ENCODE peak calls at places on chromosome 18, in four cellular contexts. R, D, I and O are unnamed samples.

GRCh38 chr18:3595282-3596273 is 145.6 kb downstream of the TGIF1 start:
- DNase-seq in I (peak; percentile 92), D (no peak), R (peak; percentile 82), O (peak; percentile 78)

GRCh38 chr18:54918060-54918459 is 41.2 kb downstream of the CCDC68 start:
- DNase-seq in D (no peak), I (no peak), R (no peak), O (no peak)

GRCh38 chr18:37276111-37276510 is 289.5 kb downstream of the CELF4 start:
- DNase-seq in I (no peak), R (no peak), D (no peak), O (no peak)

GRCh38 chr18:8084160-8084559 is 517.0 kb downstream of the PTPRM start:
- DNase-seq in R (no peak), D (peak; percentile 15), I (peak; percentile 28), O (peak; percentile 41)

GRCh38 chr18:3481696-3482210 is 31.8 kb downstream of the TGIF1 start:
- DNase-seq in D (peak; percentile 28), R (no peak), I (peak; percentile 33), O (peak; percentile 47)

GRCh38 chr18:48786621-48787522 is 163.9 kb downstream of the SMAD7 start:
- DNase-seq in D (no peak), I (no peak), R (no peak), O (no peak)

GRCh38 chr18:34283506-34283905 is 58.8 kb upstream of the NOL4 start:
- DNase-seq in R (no peak), I (no peak), D (no peak), O (no peak)

GRCh38 chr18:80179857-80180558 is 67.3 kb downstream of the PARD6G start:
- DNase-seq in I (no peak), D (no peak), R (no peak), O (no peak)

GRCh38 chr18:4264347-4264791 is 190.7 kb downstream of the DLGAP1 start:
- DNase-seq in R (no peak), D (no peak), I (no peak), O (no peak)

GRCh38 chr18:23143871-23144270 is 8.6 kb downstream of the CABLES1 start:
- DNase-seq in R (no peak), D (no peak), I (no peak), O (peak; percentile 70)

GRCh38 chr18:6731197-6731596 is 1.7 kb downstream of the ARHGAP28 start:
- DNase-seq in R (no peak), D (no peak), I (no peak), O (no peak)

GRCh38 chr18:39198376-39198775 is 1632.8 kb upstream of the CELF4 start:
- DNase-seq in D (no peak), I (no peak), R (no peak), O (no peak)

GRCh38 chr18:55301196-55301540 is 286.8 kb downstream of the TCF4 start:
- DNase-seq in D (no peak), I (no peak), R (no peak), O (no peak)

GRCh38 chr18:68469049-68469625 is 245.8 kb downstream of the TMX3 start:
- DNase-seq in I (no peak), D (no peak), R (no peak), O (no peak)

GRCh38 chr18:55522011-55522410 is 66.0 kb downstream of the TCF4 start:
- DNase-seq in D (no peak), I (no peak), R (no peak), O (peak; percentile 30)

GRCh38 chr18:39521164-39521563 is 1955.6 kb upstream of the CELF4 start:
- DNase-seq in R (no peak), I (peak; percentile 45), D (no peak), O (no peak)

GRCh38 chr18:63831080-63831788 is 56.0 kb downstream of the SERPINB7 start:
- DNase-seq in D (no peak), I (no peak), R (no peak), O (peak; percentile 87)

GRCh38 chr18:55405655-55406373 is 182.2 kb downstream of the TCF4 start:
- DNase-seq in I (no peak), D (peak; percentile 26), R (no peak), O (no peak)

GRCh38 chr18:45837283-45838070 is 12.0 kb downstream of the SIGLEC15 start:
- DNase-seq in I (no peak), D (no peak), R (no peak), O (peak; percentile 76)

GRCh38 chr18:49335677-49336076 is 124.8 kb downstream of the DYM start:
- DNase-seq in R (no peak), I (peak; percentile 3), D (no peak), O (peak; percentile 18)

GRCh38 chr18:23337599-23338444 is 115.3 kb upstream of the RIOK3 start:
- DNase-seq in R (no peak), I (peak; percentile 29), D (no peak), O (no peak)

GRCh38 chr18:23106575-23106974 is 28.7 kb upstream of the CABLES1 start:
- DNase-seq in D (peak; percentile 67), R (no peak), I (peak; percentile 78), O (peak; percentile 65)

GRCh38 chr18:58893388-58894099 is 28.9 kb downstream of the ZNF532 start:
- DNase-seq in R (no peak), I (no peak), D (no peak), O (no peak)

GRCh38 chr18:79718126-79718525 is 38.5 kb downstream of the CTDP1 start:
- DNase-seq in D (no peak), I (no peak), R (no peak), O (no peak)

GRCh38 chr18:67363694-67364093 is 152.8 kb downstream of the DSEL start:
- DNase-seq in I (no peak), D (no peak), R (no peak), O (no peak)

GRCh38 chr18:50061876-50062517 is 132.9 kb downstream of the MYO5B start:
- DNase-seq in D (no peak), I (no peak), R (no peak), O (no peak)

GRCh38 chr18:3710712-3711269 is 260.8 kb downstream of the TGIF1 start:
- DNase-seq in R (no peak), I (no peak), D (peak; percentile 22), O (peak; percentile 49)

GRCh38 chr18:31241900-31242409 is 76.0 kb upstream of the DSG1 start:
- DNase-seq in R (no peak), D (peak; percentile 69), I (peak; percentile 98), O (peak; percentile 8)
- TF ChIP-seq CTCF in R (peak; percentile 31), D (peak; percentile 50), I (peak; percentile 82), O (no peak)

GRCh38 chr18:13217466-13217961 is 1.0 kb upstream of the LDLRAD4 start:
- DNase-seq in D (no peak), R (no peak), I (no peak), O (peak; percentile 43)
- TF ChIP-seq MYC in D (no peak), R (no peak), I (no peak), O (no peak)

DNA sequence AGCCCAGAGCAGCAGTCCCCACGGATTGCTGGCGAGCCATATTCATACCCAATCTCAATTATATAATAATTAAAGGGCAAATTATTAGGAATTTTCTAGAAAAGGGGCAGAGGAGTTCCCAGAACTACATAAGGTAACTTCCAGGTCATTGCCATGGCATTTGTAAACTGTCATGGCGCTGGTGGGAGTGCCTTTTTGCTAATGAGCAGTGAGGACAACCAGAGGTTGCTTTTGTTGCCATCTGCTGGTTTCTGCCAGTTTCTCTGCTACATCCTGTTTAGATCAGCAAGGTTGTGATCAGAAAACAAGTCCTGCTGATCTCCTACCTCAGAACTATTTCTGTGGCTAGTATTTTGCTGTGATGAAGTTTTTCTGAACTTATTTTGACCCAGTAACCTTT is 159.8 kb upstream of the PIEZO2 start:
- DNase-seq in R (no peak), D (no peak), I (peak; percentile 38), O (peak; percentile 35)
- TF ChIP-seq CTCF in R (peak; percentile 52), D (no peak), I (peak; percentile 40), O (no peak)

GRCh38 chr18:69838620-69839411 is 108.9 kb downstream of the CD226 start:
- DNase-seq in D (peak; percentile 5), I (peak; percentile 18), R (peak; percentile 13), O (peak; percentile 61)
- TF ChIP-seq MYC in D (no peak), I (no peak), R (no peak), O (no peak)

GRCh38 chr18:10417679-10418078 is 36.8 kb upstream of the APCDD1 start:
- DNase-seq in D (no peak), R (no peak), I (no peak), O (no peak)
- TF ChIP-seq CTCF in D (no peak), R (no peak), I (no peak), O (no peak)

GRCh38 chr18:62631173-62631572 is 84.2 kb upstream of the PHLPP1 start:
- DNase-seq in R (no peak), D (no peak), I (no peak), O (no peak)

GRCh38 chr18:62634991-62635630 is 80.2 kb upstream of the PHLPP1 start:
- DNase-seq in I (peak; percentile 7), R (no peak), D (no peak), O (no peak)

GRCh38 chr18:62632788-62633455 is 82.4 kb upstream of the PHLPP1 start:
- DNase-seq in D (no peak), R (no peak), I (peak; percentile 37), O (no peak)

GRCh38 chr18:62637403-62637802 is 77.9 kb upstream of the PHLPP1 start:
- DNase-seq in I (no peak), R (no peak), D (no peak), O (no peak)

GRCh38 chr18:62634471-62634870 is 80.9 kb upstream of the PHLPP1 start:
- DNase-seq in D (no peak), R (no peak), I (no peak), O (no peak)
- TF ChIP-seq MYC in D (no peak), R (no peak), I (no peak), O (no peak)

GRCh38 chr18:62377408-62377807 is 52.3 kb downstream of the TNFRSF11A start:
- DNase-seq in R (no peak), I (no peak), D (no peak), O (no peak)

GRCh38 chr18:62374410-62374965 is 49.4 kb downstream of the TNFRSF11A start:
- DNase-seq in D (no peak), R (no peak), I (no peak), O (no peak)

GRCh38 chr18:62384068-62384467 is 59.0 kb downstream of the TNFRSF11A start:
- DNase-seq in I (no peak), R (no peak), D (no peak), O (no peak)

GRCh38 chr18:62384610-62385097 is 59.5 kb downstream of the TNFRSF11A start:
- DNase-seq in D (peak; percentile 25), R (no peak), I (no peak), O (no peak)

GRCh38 chr18:62379051-62379450 is 53.9 kb downstream of the TNFRSF11A start:
- DNase-seq in R (no peak), I (no peak), D (no peak), O (no peak)
- TF ChIP-seq CTCF in R (no peak), I (no peak), D (no peak), O (no peak)

GRCh38 chr18:27685807-27686412 is 491.0 kb downstream of the CDH2 start:
- DNase-seq in I (peak; percentile 14), D (peak; percentile 3), R (no peak), O (peak; percentile 25)
- TF ChIP-seq MYC in I (no peak), D (no peak), R (no peak), O (no peak)